ENCODE peak calls at places on chromosome 22, in five cellular contexts. One of them, this sample, is unnamed.

GRCh38 chr22:46528121-46528610 is 9.3 kb downstream of the CELSR1 start:
- DNase-seq in pancreas: no peak
- DNase-seq in heart right ventricle: no peak
- DNase-seq in A549: peak
- DNase-seq in lung: peak
- DNase-seq in this sample: no peak

GRCh38 chr22:39979048-39979447 is 15.7 kb upstream of the FAM83F start:
- DNase-seq in pancreas: no peak
- DNase-seq in heart right ventricle: no peak
- DNase-seq in A549: no peak
- DNase-seq in lung: no peak
- DNase-seq in this sample: no peak

GRCh38 chr22:22848364-22848866 is 39.2 kb upstream of the IGLL5 start:
- DNase-seq in pancreas: peak
- DNase-seq in heart right ventricle: peak
- DNase-seq in A549: peak
- DNase-seq in lung: peak
- DNase-seq in this sample: no peak

GRCh38 chr22:50191041-50191740 is 5.5 kb downstream of the TRABD start:
- DNase-seq in pancreas: no peak
- DNase-seq in heart right ventricle: no peak
- DNase-seq in A549: no peak
- DNase-seq in lung: peak
- DNase-seq in this sample: no peak

GRCh38 chr22:26642465-26643367 is 14.7 kb upstream of the MIAT start:
- DNase-seq in pancreas: no peak
- DNase-seq in heart right ventricle: peak
- DNase-seq in A549: no peak
- DNase-seq in lung: no peak
- DNase-seq in this sample: no peak

GRCh38 chr22:35489225-35489624 is 51.4 kb upstream of the RASD2 start:
- DNase-seq in pancreas: no peak
- DNase-seq in heart right ventricle: no peak
- DNase-seq in A549: no peak
- DNase-seq in lung: no peak
- DNase-seq in this sample: no peak

GRCh38 chr22:42389137-42389536 is 43.1 kb downstream of the NFAM1 start:
- DNase-seq in pancreas: no peak
- DNase-seq in heart right ventricle: no peak
- DNase-seq in A549: no peak
- DNase-seq in lung: no peak
- DNase-seq in this sample: no peak

GRCh38 chr22:46018859-46019258 is 41.9 kb upstream of the WNT7B start:
- DNase-seq in pancreas: no peak
- DNase-seq in heart right ventricle: no peak
- DNase-seq in A549: no peak
- DNase-seq in lung: no peak
- DNase-seq in this sample: no peak

GRCh38 chr22:49715450-49715849 is 112.2 kb downstream of the BRD1 start:
- DNase-seq in pancreas: no peak
- DNase-seq in heart right ventricle: no peak
- DNase-seq in A549: no peak
- DNase-seq in lung: no peak
- DNase-seq in this sample: no peak

GRCh38 chr22:50208939-50209892 is 8.4 kb downstream of the SELENOO start:
- DNase-seq in pancreas: no peak
- DNase-seq in heart right ventricle: no peak
- DNase-seq in A549: no peak
- DNase-seq in lung: no peak
- DNase-seq in this sample: no peak

GRCh38 chr22:23431337-23432072 is 148.6 kb downstream of the IGLL1 start:
- DNase-seq in pancreas: no peak
- DNase-seq in heart right ventricle: no peak
- DNase-seq in A549: no peak
- DNase-seq in lung: no peak
- DNase-seq in this sample: peak

GRCh38 chr22:27480487-27480886 is 321.1 kb downstream of the MN1 start:
- DNase-seq in pancreas: no peak
- DNase-seq in heart right ventricle: no peak
- DNase-seq in A549: no peak
- DNase-seq in lung: no peak
- DNase-seq in this sample: no peak

GRCh38 chr22:10961043-10961860 is 4566.7 kb upstream of the OR11H1 start:
- DNase-seq in pancreas: no peak
- DNase-seq in heart right ventricle: no peak
- DNase-seq in A549: no peak
- DNase-seq in lung: no peak
- DNase-seq in this sample: peak

GRCh38 chr22:24521791-24522245 is 26.7 kb downstream of the UPB1 start:
- DNase-seq in pancreas: peak
- DNase-seq in heart right ventricle: no peak
- DNase-seq in A549: peak
- DNase-seq in lung: peak
- DNase-seq in this sample: no peak

GRCh38 chr22:30801695-30802094 is 107.0 kb downstream of the OSBP2 start:
- DNase-seq in pancreas: no peak
- DNase-seq in heart right ventricle: no peak
- DNase-seq in A549: no peak
- DNase-seq in lung: no peak
- DNase-seq in this sample: no peak

GRCh38 chr22:30806391-30806861 is 111.8 kb downstream of the OSBP2 start:
- DNase-seq in pancreas: no peak
- DNase-seq in heart right ventricle: no peak
- DNase-seq in A549: no peak
- DNase-seq in lung: no peak
- DNase-seq in this sample: no peak

GRCh38 chr22:30803679-30804078 is 109.0 kb downstream of the OSBP2 start:
- DNase-seq in pancreas: no peak
- DNase-seq in heart right ventricle: no peak
- DNase-seq in A549: no peak
- DNase-seq in lung: no peak
- DNase-seq in this sample: no peak

GRCh38 chr22:30804626-30805025 is 110.0 kb downstream of the OSBP2 start:
- DNase-seq in pancreas: no peak
- DNase-seq in heart right ventricle: no peak
- DNase-seq in A549: no peak
- DNase-seq in lung: no peak
- DNase-seq in this sample: no peak

GRCh38 chr22:30802202-30803166 is 107.8 kb downstream of the OSBP2 start:
- DNase-seq in pancreas: peak
- DNase-seq in heart right ventricle: peak
- DNase-seq in A549: peak
- DNase-seq in lung: peak
- DNase-seq in this sample: peak
- TF ChIP-seq CTCF in pancreas: peak
- TF ChIP-seq CTCF in heart right ventricle: peak
- TF ChIP-seq CTCF in A549: no peak
- TF ChIP-seq CTCF in lung: no peak
- TF ChIP-seq CTCF in this sample: peak

DNA sequence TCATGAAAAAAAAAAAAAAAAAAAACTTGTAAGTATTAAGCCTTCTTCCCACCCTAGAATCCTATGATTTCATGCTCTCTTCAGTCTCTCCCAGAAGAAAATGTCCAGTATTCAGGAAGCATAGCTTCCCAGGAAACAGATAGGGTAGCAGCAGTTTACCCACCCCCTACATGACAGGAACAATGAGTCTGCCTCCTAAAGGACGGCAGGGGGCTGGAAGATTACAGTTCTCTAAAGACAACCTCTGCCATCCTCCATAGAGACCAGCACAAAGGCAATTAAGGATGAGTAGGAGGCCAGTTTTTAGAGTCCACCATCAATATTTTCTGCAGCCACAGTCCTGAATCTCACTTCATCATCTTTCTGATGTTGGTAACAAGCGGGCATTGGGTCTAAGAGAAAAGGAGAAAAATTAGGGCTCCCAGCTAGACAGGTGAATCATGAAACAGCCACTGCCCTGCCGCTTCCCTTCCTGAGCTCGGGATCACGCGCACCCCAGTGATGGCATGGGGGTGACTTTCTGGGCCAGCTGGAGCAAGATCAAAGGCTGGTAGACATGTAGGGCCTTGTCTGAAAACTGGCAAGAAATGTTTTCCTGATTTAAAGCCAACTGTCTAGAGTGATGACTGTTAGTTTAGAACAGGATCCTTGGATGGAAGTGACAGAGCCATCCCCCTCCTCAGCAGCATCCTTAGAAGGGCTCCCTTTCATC is 322.8 kb downstream of the LARGE1 start:
- DNase-seq in pancreas: no peak
- DNase-seq in heart right ventricle: peak
- DNase-seq in A549: no peak
- DNase-seq in lung: no peak
- DNase-seq in this sample: no peak
- TF ChIP-seq CTCF in pancreas: no peak
- TF ChIP-seq CTCF in heart right ventricle: no peak
- TF ChIP-seq CTCF in A549: no peak
- TF ChIP-seq CTCF in lung: no peak
- TF ChIP-seq CTCF in this sample: no peak

GRCh38 chr22:44639891-44640617 is 62.0 kb upstream of the PRR5 start:
- DNase-seq in pancreas: no peak
- DNase-seq in heart right ventricle: peak
- DNase-seq in A549: no peak
- DNase-seq in lung: no peak
- DNase-seq in this sample: no peak
- TF ChIP-seq CTCF in pancreas: no peak
- TF ChIP-seq CTCF in heart right ventricle: no peak
- TF ChIP-seq CTCF in A549: no peak
- TF ChIP-seq CTCF in lung: no peak
- TF ChIP-seq CTCF in this sample: no peak

DNA sequence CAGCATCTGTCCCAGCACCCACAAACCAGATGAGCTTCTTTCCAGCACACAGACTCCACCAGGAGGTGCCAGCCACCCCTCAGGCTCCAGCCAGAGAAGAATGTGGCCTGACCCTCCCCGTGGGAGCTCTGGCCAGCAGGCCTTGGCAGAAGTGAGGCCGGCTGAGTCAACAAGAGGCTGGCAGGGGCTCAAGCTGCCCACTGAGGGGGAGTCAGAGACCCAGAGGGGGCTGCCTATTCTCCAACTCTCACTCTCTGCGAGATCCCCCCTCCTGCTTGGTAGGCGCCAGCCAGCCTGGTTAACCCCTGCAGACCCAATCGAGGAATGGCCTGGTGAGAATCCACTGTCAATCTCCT is 10.6 kb upstream of the CDC42EP1 start:
- DNase-seq in pancreas: peak
- DNase-seq in heart right ventricle: no peak
- DNase-seq in A549: no peak
- DNase-seq in lung: no peak
- DNase-seq in this sample: peak
- TF ChIP-seq CTCF in pancreas: no peak
- TF ChIP-seq CTCF in heart right ventricle: peak
- TF ChIP-seq CTCF in A549: no peak
- TF ChIP-seq CTCF in lung: no peak
- TF ChIP-seq CTCF in this sample: peak

GRCh38 chr22:31870890-31871289 is 73.4 kb upstream of the YWHAH start:
- DNase-seq in pancreas: no peak
- DNase-seq in heart right ventricle: no peak
- DNase-seq in A549: peak
- DNase-seq in lung: no peak
- DNase-seq in this sample: no peak
- TF ChIP-seq CTCF in pancreas: no peak
- TF ChIP-seq CTCF in heart right ventricle: no peak
- TF ChIP-seq CTCF in A549: peak
- TF ChIP-seq CTCF in lung: no peak
- TF ChIP-seq CTCF in this sample: no peak

GRCh38 chr22:32000171-32000570 is 42.9 kb upstream of the SLC5A1 start:
- DNase-seq in pancreas: no peak
- DNase-seq in heart right ventricle: no peak
- DNase-seq in A549: no peak
- DNase-seq in lung: no peak
- DNase-seq in this sample: no peak

GRCh38 chr22:31995807-31996206 is 47.3 kb upstream of the SLC5A1 start:
- DNase-seq in pancreas: no peak
- DNase-seq in heart right ventricle: no peak
- DNase-seq in A549: no peak
- DNase-seq in lung: no peak
- DNase-seq in this sample: no peak

GRCh38 chr22:31998784-31999435 is 44.2 kb upstream of the SLC5A1 start:
- DNase-seq in pancreas: no peak
- DNase-seq in heart right ventricle: no peak
- DNase-seq in A549: no peak
- DNase-seq in lung: no peak
- DNase-seq in this sample: no peak

DNA sequence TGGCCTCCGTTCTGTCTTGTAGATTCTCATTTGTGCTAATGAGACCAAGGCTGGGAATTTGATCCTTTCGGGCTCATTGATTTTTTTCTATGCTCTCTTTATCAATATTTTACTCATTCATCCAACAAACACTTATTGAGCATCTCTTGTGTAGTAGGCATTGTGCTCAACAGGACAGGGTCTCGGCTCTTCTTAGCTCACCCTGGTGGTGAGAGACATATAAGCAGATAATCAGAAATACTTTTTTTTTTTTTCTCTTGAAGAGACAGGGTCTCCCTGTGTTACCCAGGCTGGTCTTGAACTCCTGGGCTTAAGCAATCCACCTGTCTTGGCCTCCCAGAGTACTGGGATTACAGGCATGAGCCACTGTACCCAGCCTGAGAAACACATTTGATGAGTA is 48.0 kb upstream of the SLC5A1 start:
- DNase-seq in pancreas: no peak
- DNase-seq in heart right ventricle: no peak
- DNase-seq in A549: no peak
- DNase-seq in lung: no peak
- DNase-seq in this sample: no peak
- TF ChIP-seq CTCF in pancreas: no peak
- TF ChIP-seq CTCF in heart right ventricle: no peak
- TF ChIP-seq CTCF in A549: no peak
- TF ChIP-seq CTCF in lung: no peak
- TF ChIP-seq CTCF in this sample: no peak

GRCh38 chr22:17496843-17497242 is 66.5 kb upstream of the SLC25A18 start:
- DNase-seq in pancreas: no peak
- DNase-seq in heart right ventricle: no peak
- DNase-seq in A549: no peak
- DNase-seq in lung: no peak
- DNase-seq in this sample: no peak

DNA sequence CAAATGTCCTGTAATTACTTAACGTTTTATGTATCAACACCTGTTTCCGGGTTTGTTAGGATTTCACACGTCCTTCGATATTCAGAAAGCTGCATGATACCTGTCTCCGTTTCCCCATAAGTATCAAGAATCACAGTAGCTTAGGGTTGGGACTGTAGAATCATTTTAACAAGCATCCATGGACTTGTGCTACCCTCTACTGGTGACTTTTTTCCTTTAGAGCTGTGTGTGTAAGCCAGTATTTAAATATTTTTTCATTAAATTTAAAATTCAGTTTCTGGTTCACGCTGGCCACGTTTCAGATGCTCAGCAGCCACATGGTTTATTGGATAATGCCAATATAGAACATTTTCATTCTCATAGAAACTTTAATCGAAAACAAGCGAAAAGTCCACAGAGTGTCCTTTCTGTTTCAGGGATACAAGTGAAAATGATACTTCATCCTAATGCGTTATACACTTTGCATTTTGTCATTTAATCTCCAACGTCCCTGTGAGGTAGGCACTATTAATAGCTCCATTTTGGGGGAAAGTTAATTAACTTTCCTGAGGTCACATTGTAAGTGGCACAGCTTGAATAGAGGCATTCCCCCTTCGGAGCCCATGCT is 61.5 kb upstream of the SLC25A18 start:
- DNase-seq in pancreas: peak
- DNase-seq in heart right ventricle: peak
- DNase-seq in A549: peak
- DNase-seq in lung: no peak
- DNase-seq in this sample: no peak
- TF ChIP-seq CTCF in pancreas: no peak
- TF ChIP-seq CTCF in heart right ventricle: peak
- TF ChIP-seq CTCF in A549: peak
- TF ChIP-seq CTCF in lung: peak
- TF ChIP-seq CTCF in this sample: peak

This sample was measured in osteocyte.